ENCODE peak calls at places on chromosomes 2 and 18, in ten cellular contexts. U is CD8-positive, alpha-beta memory T cell; R is HAP-1; H is BJ; Z is epithelial cell of esophagus; T is choroid plexus epithelial cell; F is sigmoid colon; L is adipocyte; W is tibial artery; C is A549. B is an unnamed sample.

GRCh38 chr18:66271927-66272326 is 332.0 kb downstream of the CDH19 start:
- DNase-seq in U (no peak), R (no peak), H (no peak), Z (no peak), T (no peak), F (no peak), L (no peak), W (no peak), C (no peak), B (no peak)

GRCh38 chr2:8427211-8427610 is 254.6 kb upstream of the ID2 start:
- DNase-seq in U (no peak), R (no peak), H (no peak), Z (no peak), T (no peak), F (peak; percentile 34), L (no peak), W (no peak), C (no peak), B (no peak)

GRCh38 chr18:48780151-48781001 is 170.4 kb downstream of the SMAD7 start:
- DNase-seq in U (no peak), R (no peak), H (no peak), Z (no peak), T (peak; percentile 45), F (no peak), L (peak; percentile 9), W (no peak), C (no peak), B (peak; percentile 43)

GRCh38 chr2:240913810-240914644 is 7.9 kb downstream of the CROCC2 start:
- DNase-seq in U (peak; percentile 55), R (peak; percentile 88), H (no peak), Z (peak; percentile 15), T (peak; percentile 67), F (peak; percentile 76), L (peak; percentile 83), W (peak; percentile 63), C (peak; percentile 53), B (peak; percentile 72)

GRCh38 chr18:46071894-46072867 is at the start of gene PSTPIP2:
- DNase-seq in U (peak; percentile 57), R (peak; percentile 84), H (no peak), Z (peak; percentile 76), T (peak; percentile 67), F (peak; percentile 84), L (peak; percentile 85), W (peak; percentile 71), C (no peak), B (peak; percentile 90)

GRCh38 chr2:19750136-19750535 is 151.6 kb downstream of the TTC32 start:
- DNase-seq in U (no peak), R (no peak), H (no peak), Z (no peak), T (no peak), F (no peak), L (no peak), W (no peak), C (no peak), B (no peak)

GRCh38 chr2:132581917-132582316 is 88.1 kb downstream of the LYPD1 start:
- DNase-seq in U (no peak), R (no peak), H (no peak), Z (peak; percentile 58), T (no peak), F (no peak), L (no peak), W (no peak), C (no peak), B (no peak)

GRCh38 chr2:43459455-43459854 is 136.4 kb downstream of the THADA start:
- DNase-seq in U (no peak), R (no peak), H (no peak), Z (peak; percentile 82), T (peak; percentile 70), F (no peak), L (no peak), W (no peak), C (no peak), B (no peak)

GRCh38 chr18:79770501-79770815 is 27.3 kb upstream of the KCNG2 start:
- DNase-seq in U (no peak), R (no peak), H (no peak), Z (no peak), T (no peak), F (peak; percentile 44), L (no peak), W (no peak), C (no peak), B (no peak)

GRCh38 chr18:49178736-49179135 is 228.0 kb upstream of the SMAD7 start:
- DNase-seq in U (no peak), R (peak; percentile 49), H (no peak), Z (peak; percentile 39), T (peak; percentile 46), F (no peak), L (peak; percentile 67), W (no peak), C (peak; percentile 10), B (no peak)

GRCh38 chr2:123179526-123179925 is 845.6 kb upstream of the CNTNAP5 start:
- DNase-seq in U (no peak), R (no peak), H (no peak), Z (no peak), T (peak; percentile 44), F (no peak), L (no peak), W (no peak), C (no peak), B (no peak)

GRCh38 chr2:228507870-228508269 is 326.4 kb upstream of the SPHKAP start:
- DNase-seq in U (no peak), R (peak; percentile 22), H (no peak), Z (no peak), T (no peak), F (no peak), L (peak; percentile 7), W (no peak), C (no peak), B (no peak)

GRCh38 chr2:231483398-231484329 is 19.4 kb upstream of the NCL start:
- DNase-seq in U (peak; percentile 53), R (no peak), H (no peak), Z (peak; percentile 10), T (peak; percentile 31), F (peak; percentile 62), L (no peak), W (no peak), C (no peak), B (peak; percentile 59)
- H3K4me3 ChIP-seq in U (peak overlapping the region; percentile 64), R (no peak overlapping the region), H (peak overlapping the region; percentile 10), Z (peak overlapping the region; percentile 46), T (peak overlapping the region; percentile 60), F (peak overlapping the region; percentile 49), L (peak overlapping the region; percentile 76), W (peak overlapping the region; percentile 53), C (no peak overlapping the region), B (peak overlapping the region; percentile 75)

GRCh38 chr2:68363731-68364130 is 1.4 kb upstream of the PLEK start:
- DNase-seq in U (no peak), R (no peak), H (no peak), Z (no peak), T (no peak), F (no peak), L (no peak), W (no peak), C (no peak), B (no peak)

GRCh38 chr2:68367918-68368656 is 3.0 kb downstream of the PLEK start:
- DNase-seq in U (no peak), R (no peak), H (no peak), Z (peak; percentile 57), T (no peak), F (no peak), L (no peak), W (no peak), C (no peak), B (no peak)

GRCh38 chr2:68366083-68366560 is 1.0 kb downstream of the PLEK start:
- DNase-seq in U (no peak), R (no peak), H (no peak), Z (no peak), T (no peak), F (no peak), L (no peak), W (no peak), C (no peak), B (no peak)

GRCh38 chr2:68362749-68363148 is 2.3 kb upstream of the PLEK start:
- DNase-seq in U (no peak), R (no peak), H (no peak), Z (no peak), T (no peak), F (no peak), L (no peak), W (no peak), C (no peak), B (no peak)

DNA sequence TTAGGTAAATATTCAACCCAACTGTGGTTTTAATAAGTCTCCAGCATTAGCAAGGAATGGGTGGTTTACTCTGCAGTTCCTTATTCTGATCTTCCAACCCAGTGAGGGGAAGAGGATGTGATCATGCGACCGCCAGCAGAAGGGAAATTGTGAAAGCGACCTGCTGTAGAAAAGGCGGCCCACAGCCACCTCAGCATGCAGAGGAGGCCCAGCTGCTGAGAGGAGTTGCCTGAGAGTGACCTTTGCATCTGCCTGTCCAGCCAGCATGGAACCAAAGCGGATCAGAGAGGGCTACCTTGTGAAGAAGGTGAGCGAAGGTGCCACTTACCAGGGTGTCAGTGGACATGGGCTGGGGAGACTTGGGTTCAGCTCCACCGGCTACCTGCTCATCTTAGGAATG is at the start of gene PLEK:
- DNase-seq in U (no peak), R (no peak), H (no peak), Z (no peak), T (peak; percentile 7), F (peak; percentile 79), L (no peak), W (peak; percentile 65), C (no peak), B (peak; percentile 84)
- H3K4me3 ChIP-seq in U (peak within 1 kb of the TSS; percentile 56), R (no peak within 1 kb of the TSS), H (no peak within 1 kb of the TSS), Z (no peak within 1 kb of the TSS), T (no peak within 1 kb of the TSS), F (peak within 1 kb of the TSS; percentile 12), L (no peak within 1 kb of the TSS), W (peak within 1 kb of the TSS; percentile 30), C (no peak within 1 kb of the TSS), B (peak within 1 kb of the TSS; percentile 51)

DNA sequence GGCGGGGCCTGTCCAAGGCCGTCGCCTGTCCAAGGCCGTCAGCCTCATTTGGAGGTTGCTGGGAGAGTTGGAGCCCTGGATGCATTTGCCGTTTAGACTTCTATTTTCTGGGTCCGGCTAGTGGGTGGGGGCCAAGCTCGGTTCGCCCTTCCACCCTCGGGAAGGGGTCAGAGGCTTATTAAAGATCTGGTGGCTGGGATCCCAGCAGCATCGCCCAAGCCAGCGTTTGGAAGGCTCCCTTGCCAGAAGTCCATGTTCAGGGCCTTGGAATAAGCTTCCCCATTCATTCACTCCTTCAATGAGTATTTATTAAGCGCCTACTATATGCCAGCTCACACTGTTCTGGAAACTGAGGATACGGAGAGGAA is 516 bp upstream of the DOCK10 start:
- DNase-seq in U (no peak), R (no peak), H (no peak), Z (no peak), T (no peak), F (no peak), L (no peak), W (no peak), C (no peak), B (no peak)
- H3K4me3 ChIP-seq in U (peak overlapping the region; percentile 16), R (no peak overlapping the region), H (peak overlapping the region; percentile 87), Z (no peak overlapping the region), T (peak overlapping the region; percentile 71), F (peak overlapping the region; percentile 55), L (peak overlapping the region; percentile 66), W (peak overlapping the region; percentile 56), C (peak overlapping the region; percentile 93), B (peak overlapping the region; percentile 74)

DNA sequence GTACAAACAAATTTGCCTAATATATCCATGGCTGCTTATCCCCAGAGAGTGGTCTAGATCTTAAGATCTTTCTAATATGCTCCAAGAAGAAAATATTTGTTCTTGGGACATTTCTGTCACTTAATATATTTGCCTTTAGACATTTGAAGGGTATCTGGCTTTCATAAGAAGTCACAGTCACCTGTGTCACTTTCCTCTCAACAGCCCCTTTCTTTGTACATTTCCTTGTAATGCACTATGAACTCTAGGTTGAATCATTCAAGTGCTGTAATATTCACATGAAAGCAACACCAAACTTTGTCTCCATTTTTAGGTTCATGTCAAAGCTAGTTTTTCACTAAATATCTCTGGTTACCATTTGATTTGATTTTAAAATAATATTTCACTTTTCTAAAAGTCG is 41.4 kb upstream of the NABP1 start:
- DNase-seq in U (no peak), R (no peak), H (no peak), Z (no peak), T (no peak), F (no peak), L (no peak), W (no peak), C (no peak), B (no peak)
- H3K4me3 ChIP-seq in U (no peak overlapping the region), R (no peak overlapping the region), H (no peak overlapping the region), Z (no peak overlapping the region), T (no peak overlapping the region), F (no peak overlapping the region), L (peak overlapping the region; percentile 15), W (no peak overlapping the region), C (no peak overlapping the region), B (no peak overlapping the region)